ENCODE peak calls at places on chromosomes 16 and 17, in five cellular contexts. B is Calu3; L is NCI-H1694; M is GM04503; W is stimulated activated naive CD4-positive, alpha-beta T cell. C is an unnamed sample.

GRCh38 chr17:48997827-48998556 is 807 bp downstream of the IGF2BP1 start:
- DNase-seq in B (no peak), L (no peak), M (no peak), W (no peak), C (no peak)

GRCh38 chr17:38715216-38715943 is 10.3 kb downstream of the MLLT6 start:
- DNase-seq in B (no peak), L (no peak), M (no peak), W (no peak), C (no peak)

GRCh38 chr16:3161235-3162018 is 26.6 kb upstream of the OR1F1 start:
- DNase-seq in B (no peak), L (no peak), M (no peak), W (no peak), C (peak; percentile 48)

GRCh38 chr16:4664538-4665418 is 28.6 kb upstream of the NUDT16L1 start:
- DNase-seq in B (peak; percentile 28), L (no peak), M (no peak), W (peak; percentile 28), C (peak; percentile 73)

GRCh38 chr17:40317345-40317873 is 8.4 kb downstream of the RARA start:
- DNase-seq in B (peak; percentile 98), L (no peak), M (no peak), W (no peak), C (peak; percentile 71)

GRCh38 chr16:49101997-49102396 is 179.6 kb downstream of the CBLN1 start:
- DNase-seq in B (no peak), L (no peak), M (no peak), W (no peak), C (no peak)

GRCh38 chr16:15961060-15961511 is 11.7 kb downstream of the ABCC1 start:
- DNase-seq in B (no peak), L (no peak), M (no peak), W (peak; percentile 78), C (no peak)

GRCh38 chr17:5780476-5780875 is 196.2 kb upstream of the NLRP1 start:
- DNase-seq in B (no peak), L (no peak), M (no peak), W (no peak), C (no peak)

GRCh38 chr17:78368854-78369495 is 9.1 kb upstream of the SOCS3 start:
- DNase-seq in B (no peak), L (no peak), M (no peak), W (no peak), C (no peak)

GRCh38 chr17:64771980-64772844 is 110.1 kb upstream of the SMURF2 start:
- DNase-seq in B (no peak), L (no peak), M (no peak), W (no peak), C (no peak)

GRCh38 chr16:89261691-89262563 is 44.4 kb downstream of the ZNF778 start:
- DNase-seq in B (no peak), L (no peak), M (no peak), W (no peak), C (no peak)

GRCh38 chr17:82551779-82552457 is 32.4 kb downstream of the FOXK2 start:
- DNase-seq in B (peak; percentile 86), L (peak; percentile 65), M (no peak), W (peak; percentile 72), C (peak; percentile 82)

GRCh38 chr16:80804451-80805383 is at the start of gene CDYL2:
- DNase-seq in B (peak; percentile 55), L (no peak), M (no peak), W (no peak), C (peak; percentile 61)

GRCh38 chr16:683396-684066 is 603 bp downstream of the JMJD8 start:
- DNase-seq in B (peak; percentile 46), L (no peak), M (no peak), W (no peak), C (no peak)

GRCh38 chr17:82496529-82497434 is 22.8 kb upstream of the FOXK2 start:
- DNase-seq in B (peak; percentile 96), L (peak; percentile 85), M (peak; percentile 43), W (peak; percentile 69), C (peak; percentile 97)

GRCh38 chr16:79163666-79164377 is 436.7 kb downstream of the MAF start:
- DNase-seq in B (no peak), L (no peak), M (no peak), W (no peak), C (peak; percentile 37)

GRCh38 chr16:19114359-19115147 is 789 bp downstream of the ITPRIPL2 start:
- DNase-seq in B (peak; percentile 67), L (no peak), M (no peak), W (no peak), C (peak; percentile 69)

GRCh38 chr17:6496636-6497441 is 52.6 kb downstream of the PIMREG start:
- DNase-seq in B (no peak), L (peak; percentile 28), M (no peak), W (no peak), C (no peak)

GRCh38 chr17:74303300-74303699 is 22.7 kb upstream of the KIF19 start:
- DNase-seq in B (no peak), L (no peak), M (no peak), W (no peak), C (no peak)

GRCh38 chr17:62562656-62563055 is 64.8 kb upstream of the MRC2 start:
- DNase-seq in B (peak; percentile 1), L (peak; percentile 26), M (peak; percentile 20), W (no peak), C (peak; percentile 13)

GRCh38 chr16:54829691-54830090 is 101.0 kb upstream of the IRX5 start:
- DNase-seq in B (no peak), L (no peak), M (no peak), W (no peak), C (no peak)